ENCODE peak calls at places on chromosomes 13 and 19, in seven cellular contexts. G is stimulated activated CD8-positive, alpha-beta memory T cell treated with anti-CD3 and anti-CD28 coated beads, Interleukin-2, amount 100 ng/mL, for 1 hour; T is psoas muscle; O is T-helper 2 cell; D is foreskin fibroblast; C is AG20443; M is AG10803. F is an unnamed sample.

GRCh38 chr13:20525601-20526544 is at the start of gene CRYL1:
- DNase-seq in G (peak; percentile 44), T (peak; percentile 83), O (peak; percentile 59), D (peak; percentile 91), C (peak; percentile 94), M (peak; percentile 48), F (peak; percentile 89)

GRCh38 chr19:3285647-3286176 is 61.3 kb downstream of the CELF5 start:
- DNase-seq in G (no peak), T (no peak), O (peak; percentile 16), D (peak; percentile 51), C (peak; percentile 69), M (no peak), F (no peak)

GRCh38 chr13:111472083-111472482 is 151.6 kb downstream of the TEX29 start:
- DNase-seq in G (no peak), T (no peak), O (no peak), D (no peak), C (no peak), M (no peak), F (no peak)

GRCh38 chr19:51546650-51547396 is 15.4 kb upstream of the SIGLEC6 start:
- DNase-seq in G (no peak), T (no peak), O (no peak), D (no peak), C (peak; percentile 6), M (peak; percentile 7), F (peak; percentile 98)

GRCh38 chr13:94548382-94549240 is 47.3 kb downstream of the TGDS start:
- DNase-seq in G (no peak), T (no peak), O (no peak), D (peak; percentile 25), C (no peak), M (peak; percentile 45), F (no peak)

GRCh38 chr13:98460519-98460918 is 116.4 kb downstream of the STK24 start:
- DNase-seq in G (no peak), T (no peak), O (no peak), D (peak; percentile 72), C (no peak), M (peak; percentile 69), F (no peak)

GRCh38 chr13:24341439-24341838 is 32.1 kb downstream of the C1QTNF9 start:
- DNase-seq in G (no peak), T (no peak), O (no peak), D (peak; percentile 78), C (peak; percentile 39), M (peak; percentile 34), F (peak; percentile 22)

GRCh38 chr13:33318744-33319143 is 33.2 kb upstream of the STARD13 start:
- DNase-seq in G (no peak), T (no peak), O (no peak), D (peak; percentile 29), C (no peak), M (peak; percentile 87), F (no peak)

GRCh38 chr13:114283581-114283980 is 2.2 kb downstream of the UPF3A start:
- DNase-seq in G (no peak), T (no peak), O (no peak), D (no peak), C (no peak), M (no peak), F (peak; percentile 41)

F was measured in NB4.